ENCODE peak calls at places on chromosomes 2 and 18, in four cellular contexts. F, I, E and B are unnamed samples. For H3K4me1, the result is how much of the 10 kb centered on the place peaks cover.

GRCh38 chr2:108612153-108612513 is 77.9 kb downstream of the LIMS1 start:
- DNase-seq in F (no peak), I (peak), E (no peak), B (no peak)

GRCh38 chr2:237214963-237215362 is 129.3 kb downstream of the COPS8 start:
- DNase-seq in F (no peak), I (no peak), E (no peak), B (no peak)

GRCh38 chr2:85935746-85936208 is 47.0 kb upstream of the ST3GAL5 start:
- DNase-seq in F (no peak), I (no peak), E (peak), B (no peak)

GRCh38 chr2:111659361-111660281 is 224.4 kb downstream of the ANAPC1 start:
- DNase-seq in F (peak), I (no peak), E (peak), B (peak)

GRCh38 chr2:72993585-72994280 is 76.4 kb downstream of the EMX1 start:
- DNase-seq in F (no peak), I (no peak), E (no peak), B (no peak)

GRCh38 chr18:10457798-10458197 is 3.4 kb downstream of the APCDD1 start:
- DNase-seq in F (no peak), I (no peak), E (no peak), B (no peak)

GRCh38 chr2:237223208-237223861 is 137.6 kb downstream of the COPS8 start:
- DNase-seq in F (no peak), I (no peak), E (no peak), B (no peak)

GRCh38 chr2:228731517-228731916 is 539.6 kb downstream of the PID1 start:
- DNase-seq in F (no peak), I (no peak), E (no peak), B (no peak)

GRCh38 chr18:79553696-79554095 is 125.9 kb upstream of the CTDP1 start:
- DNase-seq in F (no peak), I (no peak), E (no peak), B (no peak)

GRCh38 chr2:160437273-160437672 is 56.3 kb downstream of the RBMS1 start:
- DNase-seq in F (no peak), I (no peak), E (no peak), B (no peak)

GRCh38 chr18:3121256-3121655 is 98.5 kb downstream of the MYOM1 start:
- DNase-seq in F (no peak), I (no peak), E (no peak), B (no peak)

GRCh38 chr18:58447342-58448190 is 181.3 kb downstream of the ALPK2 start:
- DNase-seq in F (no peak), I (no peak), E (no peak), B (no peak)

GRCh38 chr2:42916394-42916793 is 124.0 kb upstream of the HAAO start:
- DNase-seq in F (no peak), I (no peak), E (no peak), B (no peak)

GRCh38 chr2:10493636-10494281 is 45.6 kb upstream of the ODC1 start:
- DNase-seq in F (peak), I (no peak), E (no peak), B (peak)

GRCh38 chr2:182066439-182067061 is 80.9 kb downstream of the PPP1R1C start:
- DNase-seq in F (no peak), I (no peak), E (no peak), B (no peak)

GRCh38 chr2:239488078-239488590 is 87.3 kb upstream of the HDAC4 start:
- DNase-seq in F (no peak), I (no peak), E (no peak), B (no peak)

GRCh38 chr2:1782514-1782913 is 38.2 kb upstream of the PXDN start:
- DNase-seq in F (no peak), I (no peak), E (no peak), B (no peak)

GRCh38 chr2:1788478-1788959 is 44.2 kb upstream of the PXDN start:
- DNase-seq in F (no peak), I (no peak), E (no peak), B (no peak)

GRCh38 chr2:1784087-1784486 is 39.8 kb upstream of the PXDN start:
- DNase-seq in F (no peak), I (no peak), E (no peak), B (no peak)

GRCh38 chr2:1787799-1788477 is 43.6 kb upstream of the PXDN start:
- DNase-seq in F (no peak), I (no peak), E (no peak), B (no peak)

DNA sequence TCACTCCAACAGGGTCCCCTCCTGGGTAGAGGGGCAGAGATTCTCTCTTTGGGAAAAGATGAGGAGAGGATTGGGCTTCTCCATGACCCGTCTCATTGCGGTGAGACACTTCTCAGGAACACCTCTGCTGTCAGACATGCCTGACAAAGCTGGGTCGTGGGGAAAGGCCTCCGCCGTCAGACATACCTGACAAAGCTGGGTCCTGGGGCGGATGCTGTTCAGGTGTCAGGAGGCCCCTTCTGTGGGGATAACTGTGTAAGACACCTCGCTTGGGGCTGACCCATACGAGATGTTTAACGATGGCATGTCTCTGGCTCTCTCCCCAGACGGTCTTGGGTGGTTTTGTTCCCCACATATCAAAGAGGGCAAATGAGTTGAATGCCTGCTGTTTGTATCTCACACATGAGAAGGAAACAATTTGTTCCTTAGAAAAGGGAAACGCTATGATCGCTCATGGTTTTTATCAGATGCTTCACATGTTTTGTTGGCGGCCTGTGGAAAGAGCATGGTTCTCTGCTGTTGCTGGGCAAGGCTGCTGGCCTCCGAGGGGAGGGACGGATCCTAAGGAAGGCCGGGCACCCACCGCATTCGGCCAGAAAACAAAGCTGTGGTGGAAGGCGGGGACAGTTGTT is 40.8 kb upstream of the PXDN start:
- DNase-seq in F (no peak), I (no peak), E (no peak), B (no peak)
- H3K4me1 ChIP-seq in F (under half), I (under half), E (under half), B (under half)

GRCh38 chr18:67862069-67862468 is 345.5 kb upstream of the DSEL start:
- DNase-seq in F (no peak), I (no peak), E (no peak), B (no peak)

GRCh38 chr18:67864677-67865340 is 348.3 kb upstream of the DSEL start:
- DNase-seq in F (no peak), I (no peak), E (no peak), B (no peak)

GRCh38 chr18:67865400-67865799 is 348.9 kb upstream of the DSEL start:
- DNase-seq in F (no peak), I (no peak), E (no peak), B (no peak)
- TF ChIP-seq TCF7L2 in F (no peak), I (no peak), E (no peak), B (no peak)

DNA sequence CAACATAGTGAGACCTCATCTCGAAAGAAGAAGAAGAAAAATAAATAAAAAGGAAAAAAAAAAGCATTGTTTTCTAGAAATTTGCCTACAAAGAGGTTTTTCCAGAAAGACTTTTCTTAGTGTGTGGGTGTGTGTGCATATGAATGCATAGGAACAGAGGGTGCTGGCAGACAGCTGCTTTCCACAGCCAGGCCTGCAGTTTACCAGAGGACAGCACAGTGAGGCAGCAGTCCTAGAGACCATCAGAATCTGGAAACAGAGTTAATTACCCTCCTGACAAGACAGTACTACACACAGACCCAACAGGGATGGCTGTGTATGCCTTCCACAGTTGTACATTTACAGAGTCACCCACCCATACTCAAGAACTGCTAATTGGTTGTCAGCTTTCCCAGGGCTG is 104.7 kb downstream of the FEZ2 start:
- DNase-seq in F (no peak), I (no peak), E (no peak), B (no peak)
- TF ChIP-seq SIN3A in F (no peak), I (no peak), E (no peak), B (no peak)

DNA sequence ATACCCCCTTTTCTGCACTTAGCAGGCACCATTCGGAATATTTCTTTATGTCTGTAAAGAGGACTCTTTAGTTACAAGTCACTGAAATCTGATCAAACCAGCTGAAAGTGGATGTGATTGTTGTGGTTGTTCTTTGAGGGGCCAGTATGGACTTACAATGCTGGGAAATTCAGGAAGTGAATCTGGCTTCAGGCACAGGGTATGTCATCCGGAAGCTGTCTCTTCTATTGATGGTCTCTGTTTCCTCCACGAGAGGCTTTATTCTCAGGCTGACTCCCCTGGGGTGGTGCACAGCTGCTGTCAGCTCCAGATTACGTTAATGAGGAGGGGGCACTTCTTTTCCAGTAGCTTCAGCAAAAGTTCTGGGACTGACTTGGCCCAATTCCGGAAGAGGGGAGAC is 400.6 kb downstream of the TSN start:
- DNase-seq in F (no peak), I (no peak), E (no peak), B (no peak)
- H3K4me1 ChIP-seq in F (under half), I (under half), E (under half), B (under half)

GRCh38 chr2:15965564-15966019 is 25.2 kb downstream of the MYCN start:
- DNase-seq in F (no peak), I (no peak), E (no peak), B (no peak)
- TF ChIP-seq TCF7L2 in F (no peak), I (no peak), E (no peak), B (no peak)

DNA sequence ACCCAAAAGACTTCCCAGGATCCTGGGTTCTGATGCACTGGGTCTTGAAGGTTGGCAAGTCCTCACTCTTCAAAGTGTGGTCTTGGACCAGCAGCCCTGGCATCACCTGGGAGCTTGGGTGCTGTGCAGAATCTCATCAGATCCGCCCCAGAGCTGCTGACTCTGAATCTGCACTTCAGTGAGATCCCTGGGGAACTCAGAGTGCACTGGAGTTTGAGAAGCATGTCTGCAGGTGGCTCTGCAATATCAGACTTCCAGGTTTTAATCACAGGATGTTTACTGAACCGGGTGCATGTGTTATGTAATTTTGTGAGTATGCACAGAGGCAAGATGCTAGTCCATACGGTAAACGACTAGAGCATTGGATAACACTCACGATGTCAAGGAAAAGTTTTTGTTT is 58.0 kb upstream of the BOD1L2 start:
- DNase-seq in F (no peak), I (no peak), E (no peak), B (no peak)
- TF ChIP-seq SIN3A in F (no peak), I (no peak), E (no peak), B (no peak)

GRCh38 chr2:240620149-240620731 is 5.0 kb upstream of the GPR35 start:
- DNase-seq in F (no peak), I (no peak), E (no peak), B (no peak)
- H3K4me1 ChIP-seq in F (under half), I (under half), E (under half), B (under half)

GRCh38 chr2:40721595-40721994 is 269.7 kb upstream of the SLC8A1 start:
- DNase-seq in F (no peak), I (no peak), E (no peak), B (no peak)
- TF ChIP-seq TCF7L2 in F (no peak), I (no peak), E (no peak), B (no peak)

GRCh38 chr2:202185156-202185555 is 53.2 kb downstream of the SUMO1 start:
- DNase-seq in F (no peak), I (no peak), E (no peak), B (no peak)
- TF ChIP-seq SIN3A in F (no peak), I (no peak), E (no peak), B (no peak)